ENCODE peak calls at places on chromosomes 12 and 14, in six cellular contexts. One of them, this sample, is unnamed. For H3K36me3, the result is how much of the 10 kb centered on the place peaks cover.

GRCh38 chr12:65894127-65894526 is 69.8 kb downstream of the HMGA2 start:
- DNase-seq in stomach: no peak
- DNase-seq in IMR-90: peak
- DNase-seq in H7: no peak
- DNase-seq in upper lobe of right lung: no peak
- DNase-seq in PC-3: peak
- DNase-seq in this sample: no peak

GRCh38 chr14:99605299-99605961 is 1.4 kb upstream of the CCDC85C start:
- DNase-seq in stomach: peak
- DNase-seq in IMR-90: peak
- DNase-seq in H7: peak
- DNase-seq in upper lobe of right lung: peak
- DNase-seq in PC-3: peak
- DNase-seq in this sample: peak

GRCh38 chr12:4563336-4563735 is 1.3 kb downstream of the DYRK4 start:
- DNase-seq in stomach: no peak
- DNase-seq in IMR-90: no peak
- DNase-seq in H7: no peak
- DNase-seq in upper lobe of right lung: no peak
- DNase-seq in PC-3: no peak
- DNase-seq in this sample: no peak

GRCh38 chr12:64912501-64912900 is 88.1 kb downstream of the TBC1D30 start:
- DNase-seq in stomach: no peak
- DNase-seq in IMR-90: peak
- DNase-seq in H7: no peak
- DNase-seq in upper lobe of right lung: no peak
- DNase-seq in PC-3: peak
- DNase-seq in this sample: no peak

GRCh38 chr14:85165091-85165490 is 364.9 kb upstream of the FLRT2 start:
- DNase-seq in stomach: no peak
- DNase-seq in IMR-90: no peak
- DNase-seq in H7: no peak
- DNase-seq in upper lobe of right lung: no peak
- DNase-seq in PC-3: peak
- DNase-seq in this sample: no peak

GRCh38 chr12:89709994-89710872 is 1.6 kb upstream of the ATP2B1 start:
- DNase-seq in stomach: peak
- DNase-seq in IMR-90: peak
- DNase-seq in H7: no peak
- DNase-seq in upper lobe of right lung: peak
- DNase-seq in PC-3: peak
- DNase-seq in this sample: peak

GRCh38 chr12:30796508-30796780 is 41.7 kb upstream of the CAPRIN2 start:
- DNase-seq in stomach: no peak
- DNase-seq in IMR-90: peak
- DNase-seq in H7: peak
- DNase-seq in upper lobe of right lung: no peak
- DNase-seq in PC-3: peak
- DNase-seq in this sample: peak

GRCh38 chr14:88002421-88002820 is 2.5 kb upstream of the GPR65 start:
- DNase-seq in stomach: no peak
- DNase-seq in IMR-90: no peak
- DNase-seq in H7: no peak
- DNase-seq in upper lobe of right lung: no peak
- DNase-seq in PC-3: no peak
- DNase-seq in this sample: no peak

GRCh38 chr14:104894331-104895206 is 29.5 kb downstream of the CEP170B start:
- DNase-seq in stomach: peak
- DNase-seq in IMR-90: no peak
- DNase-seq in H7: peak
- DNase-seq in upper lobe of right lung: peak
- DNase-seq in PC-3: no peak
- DNase-seq in this sample: peak

GRCh38 chr12:58877243-58877743 is 43.0 kb downstream of the LRIG3 start:
- DNase-seq in stomach: peak
- DNase-seq in IMR-90: peak
- DNase-seq in H7: no peak
- DNase-seq in upper lobe of right lung: no peak
- DNase-seq in PC-3: peak
- DNase-seq in this sample: no peak

GRCh38 chr12:62772556-62772955 is 162.4 kb downstream of the PPM1H start:
- DNase-seq in stomach: no peak
- DNase-seq in IMR-90: peak
- DNase-seq in H7: no peak
- DNase-seq in upper lobe of right lung: no peak
- DNase-seq in PC-3: peak
- DNase-seq in this sample: no peak

GRCh38 chr14:49975286-49975685 is 82.4 kb downstream of the ARF6 start:
- DNase-seq in stomach: no peak
- DNase-seq in IMR-90: peak
- DNase-seq in H7: no peak
- DNase-seq in upper lobe of right lung: no peak
- DNase-seq in PC-3: peak
- DNase-seq in this sample: no peak

GRCh38 chr12:109433618-109434017 is 43.5 kb downstream of the KCTD10 start:
- DNase-seq in stomach: no peak
- DNase-seq in IMR-90: no peak
- DNase-seq in H7: peak
- DNase-seq in upper lobe of right lung: no peak
- DNase-seq in PC-3: no peak
- DNase-seq in this sample: peak

GRCh38 chr12:6230321-6231110 is 30.3 kb downstream of the CD9 start:
- DNase-seq in stomach: peak
- DNase-seq in IMR-90: no peak
- DNase-seq in H7: no peak
- DNase-seq in upper lobe of right lung: peak
- DNase-seq in PC-3: peak
- DNase-seq in this sample: no peak

GRCh38 chr12:10395390-10395998 is 5.7 kb upstream of the KLRK1 start:
- DNase-seq in stomach: peak
- DNase-seq in IMR-90: peak
- DNase-seq in H7: no peak
- DNase-seq in upper lobe of right lung: no peak
- DNase-seq in PC-3: peak
- DNase-seq in this sample: no peak

GRCh38 chr12:48045061-48045846 is 41.0 kb upstream of the COL2A1 start:
- DNase-seq in stomach: no peak
- DNase-seq in IMR-90: no peak
- DNase-seq in H7: no peak
- DNase-seq in upper lobe of right lung: no peak
- DNase-seq in PC-3: no peak
- DNase-seq in this sample: no peak

GRCh38 chr14:101495284-101495683 is 66.0 kb upstream of the DIO3 start:
- DNase-seq in stomach: peak
- DNase-seq in IMR-90: no peak
- DNase-seq in H7: no peak
- DNase-seq in upper lobe of right lung: peak
- DNase-seq in PC-3: no peak
- DNase-seq in this sample: no peak

GRCh38 chr12:76085159-76085868 is 829 bp upstream of the NAP1L1 start:
- DNase-seq in stomach: no peak
- DNase-seq in IMR-90: peak
- DNase-seq in H7: no peak
- DNase-seq in upper lobe of right lung: no peak
- DNase-seq in PC-3: no peak
- DNase-seq in this sample: no peak

GRCh38 chr14:73462815-73463214 is 4.5 kb upstream of the NUMB start:
- DNase-seq in stomach: no peak
- DNase-seq in IMR-90: no peak
- DNase-seq in H7: no peak
- DNase-seq in upper lobe of right lung: no peak
- DNase-seq in PC-3: no peak
- DNase-seq in this sample: peak

GRCh38 chr12:59459966-59460365 is 135.9 kb upstream of the SLC16A7 start:
- DNase-seq in stomach: no peak
- DNase-seq in IMR-90: peak
- DNase-seq in H7: no peak
- DNase-seq in upper lobe of right lung: no peak
- DNase-seq in PC-3: peak
- DNase-seq in this sample: no peak

GRCh38 chr12:132111641-132112304 is 32.3 kb downstream of the DDX51 start:
- DNase-seq in stomach: no peak
- DNase-seq in IMR-90: no peak
- DNase-seq in H7: no peak
- DNase-seq in upper lobe of right lung: no peak
- DNase-seq in PC-3: no peak
- DNase-seq in this sample: no peak
- H3K36me3 ChIP-seq in stomach: under half
- H3K36me3 ChIP-seq in IMR-90: under half
- H3K36me3 ChIP-seq in H7: under half
- H3K36me3 ChIP-seq in upper lobe of right lung: half or more
- H3K36me3 ChIP-seq in PC-3: under half
- H3K36me3 ChIP-seq in this sample: under half

GRCh38 chr14:75432406-75432805 is 4.6 kb downstream of the JDP2 start:
- DNase-seq in stomach: no peak
- DNase-seq in IMR-90: no peak
- DNase-seq in H7: no peak
- DNase-seq in upper lobe of right lung: no peak
- DNase-seq in PC-3: no peak
- DNase-seq in this sample: no peak

GRCh38 chr14:75433631-75434556 is 6.1 kb downstream of the JDP2 start:
- DNase-seq in stomach: no peak
- DNase-seq in IMR-90: no peak
- DNase-seq in H7: no peak
- DNase-seq in upper lobe of right lung: no peak
- DNase-seq in PC-3: no peak
- DNase-seq in this sample: no peak

GRCh38 chr14:75434557-75435248 is 6.9 kb downstream of the JDP2 start:
- DNase-seq in stomach: no peak
- DNase-seq in IMR-90: no peak
- DNase-seq in H7: no peak
- DNase-seq in upper lobe of right lung: no peak
- DNase-seq in PC-3: no peak
- DNase-seq in this sample: no peak

GRCh38 chr14:75437201-75438143 is 9.7 kb downstream of the JDP2 start:
- DNase-seq in stomach: no peak
- DNase-seq in IMR-90: no peak
- DNase-seq in H7: no peak
- DNase-seq in upper lobe of right lung: no peak
- DNase-seq in PC-3: no peak
- DNase-seq in this sample: no peak

DNA sequence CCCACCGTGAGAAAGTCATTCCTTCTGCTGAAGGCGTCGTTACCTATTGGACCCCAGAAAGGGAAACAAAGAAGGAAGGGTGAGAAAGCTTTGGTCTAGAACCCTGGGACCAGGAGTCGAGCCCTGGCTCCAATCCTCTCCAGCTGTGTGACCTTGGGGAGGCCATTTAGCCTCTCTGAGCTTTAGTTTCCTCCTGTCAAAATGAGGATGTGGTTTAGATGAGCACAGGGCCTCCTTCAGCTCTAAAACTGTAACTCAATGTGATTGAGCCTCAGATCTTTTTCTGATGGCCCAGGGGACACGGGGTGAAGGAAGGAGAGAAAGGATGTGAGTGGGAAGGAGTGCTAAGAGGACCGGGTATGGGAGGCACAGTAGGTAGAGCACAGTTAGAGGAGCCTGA is 7.7 kb downstream of the JDP2 start:
- DNase-seq in stomach: no peak
- DNase-seq in IMR-90: no peak
- DNase-seq in H7: no peak
- DNase-seq in upper lobe of right lung: no peak
- DNase-seq in PC-3: no peak
- DNase-seq in this sample: no peak
- H3K36me3 ChIP-seq in stomach: under half
- H3K36me3 ChIP-seq in IMR-90: half or more
- H3K36me3 ChIP-seq in H7: under half
- H3K36me3 ChIP-seq in upper lobe of right lung: half or more
- H3K36me3 ChIP-seq in PC-3: under half
- H3K36me3 ChIP-seq in this sample: half or more

GRCh38 chr12:24889403-24889802 is 59.5 kb downstream of the BCAT1 start:
- DNase-seq in stomach: no peak
- DNase-seq in IMR-90: no peak
- DNase-seq in H7: no peak
- DNase-seq in upper lobe of right lung: no peak
- DNase-seq in PC-3: no peak
- DNase-seq in this sample: no peak
- H3K36me3 ChIP-seq in stomach: under half
- H3K36me3 ChIP-seq in IMR-90: under half
- H3K36me3 ChIP-seq in H7: under half
- H3K36me3 ChIP-seq in upper lobe of right lung: under half
- H3K36me3 ChIP-seq in PC-3: under half
- H3K36me3 ChIP-seq in this sample: under half

GRCh38 chr12:57718641-57719528 is 19.7 kb downstream of the AGAP2 start:
- DNase-seq in stomach: no peak
- DNase-seq in IMR-90: no peak
- DNase-seq in H7: peak
- DNase-seq in upper lobe of right lung: no peak
- DNase-seq in PC-3: no peak
- DNase-seq in this sample: no peak

GRCh38 chr12:57719777-57720605 is 18.6 kb downstream of the AGAP2 start:
- DNase-seq in stomach: no peak
- DNase-seq in IMR-90: no peak
- DNase-seq in H7: peak
- DNase-seq in upper lobe of right lung: no peak
- DNase-seq in PC-3: no peak
- DNase-seq in this sample: no peak

GRCh38 chr12:57722716-57723629 is 15.6 kb downstream of the AGAP2 start:
- DNase-seq in stomach: no peak
- DNase-seq in IMR-90: no peak
- DNase-seq in H7: no peak
- DNase-seq in upper lobe of right lung: no peak
- DNase-seq in PC-3: no peak
- DNase-seq in this sample: no peak

GRCh38 chr12:57723630-57723962 is 14.9 kb downstream of the AGAP2 start:
- DNase-seq in stomach: no peak
- DNase-seq in IMR-90: no peak
- DNase-seq in H7: no peak
- DNase-seq in upper lobe of right lung: no peak
- DNase-seq in PC-3: no peak
- DNase-seq in this sample: no peak

DNA sequence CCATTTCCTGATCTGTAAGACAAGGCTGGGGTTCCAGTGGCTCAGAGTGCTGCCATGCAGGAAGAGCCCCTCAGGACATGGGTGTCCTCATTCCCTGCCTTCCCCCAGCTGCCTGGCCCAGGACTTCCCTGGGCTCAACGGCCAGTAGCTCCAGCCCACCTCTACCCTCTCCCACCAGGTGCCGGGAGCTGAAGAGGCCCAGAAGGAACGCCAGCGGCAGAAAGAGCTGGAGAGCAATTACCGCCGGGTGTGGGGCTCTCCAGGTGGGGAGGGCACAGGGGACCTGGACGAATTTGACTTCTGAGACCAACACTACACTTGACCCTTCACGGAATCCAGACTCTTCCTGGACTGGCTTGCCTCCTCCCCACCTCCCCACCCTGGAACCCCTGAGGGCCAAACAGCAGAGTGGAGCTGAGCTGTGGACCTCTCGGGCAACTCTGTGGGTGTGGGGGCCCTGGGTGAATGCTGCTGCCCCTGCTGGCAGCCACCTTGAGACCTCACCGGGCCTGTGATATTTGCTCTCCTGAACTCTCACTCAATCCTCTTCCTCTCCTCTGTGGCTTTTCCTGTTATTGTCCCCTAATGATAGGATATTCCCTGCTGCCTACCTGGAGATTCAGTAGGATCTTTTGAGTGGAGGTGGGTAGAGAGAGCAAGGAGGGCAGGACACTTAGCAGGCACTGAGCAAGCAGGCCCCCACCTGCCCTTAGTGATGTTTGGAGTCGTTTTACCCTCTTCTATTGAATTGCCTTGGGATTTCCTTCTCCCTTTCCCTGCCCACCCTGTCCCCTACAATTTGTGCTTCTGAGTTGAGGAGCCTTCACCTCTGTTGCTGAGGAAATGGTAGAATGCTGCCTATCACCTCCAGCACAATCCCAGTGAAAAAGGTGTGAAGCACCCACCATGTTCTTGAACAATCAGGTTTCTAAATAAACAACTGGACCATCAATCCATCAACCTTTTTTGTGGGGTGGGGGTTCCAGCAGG is 17.6 kb downstream of the AGAP2 start:
- DNase-seq in stomach: no peak
- DNase-seq in IMR-90: no peak
- DNase-seq in H7: peak
- DNase-seq in upper lobe of right lung: no peak
- DNase-seq in PC-3: no peak
- DNase-seq in this sample: no peak
- H3K36me3 ChIP-seq in stomach: half or more
- H3K36me3 ChIP-seq in IMR-90: under half
- H3K36me3 ChIP-seq in H7: under half
- H3K36me3 ChIP-seq in upper lobe of right lung: half or more
- H3K36me3 ChIP-seq in PC-3: under half
- H3K36me3 ChIP-seq in this sample: under half

This sample was measured in heart right ventricle.